ENCODE peak calls at places on chromosomes 13 and 19, in eight cellular contexts. A, H, U, Q, N, O, R and Y are unnamed samples.
A peak's percentile ranks its signal among the peaks of the same experiment; 100 is the strongest.

GRCh38 chr19:42069619-42070293 is at the start of gene GRIK5:
- DNase-seq in A (no peak), H (no peak), U (no peak), Q (no peak), N (no peak), O (no peak), R (no peak), Y (no peak)

GRCh38 chr13:36105726-36106125 is 25.5 kb downstream of the DCLK1 start:
- DNase-seq in A (no peak), H (no peak), U (no peak), Q (no peak), N (no peak), O (no peak), R (no peak), Y (no peak)

GRCh38 chr19:38559428-38560401 is 58.0 kb downstream of the MAP4K1 start:
- DNase-seq in A (no peak), H (no peak), U (no peak), Q (peak; percentile 49), N (no peak), O (no peak), R (no peak), Y (no peak)

GRCh38 chr19:53707278-53707677 is 75.5 kb downstream of the DPRX start:
- DNase-seq in A (no peak), H (no peak), U (no peak), Q (no peak), N (no peak), O (no peak), R (no peak), Y (no peak)

GRCh38 chr19:6761053-6761676 is 6.1 kb downstream of the SH2D3A start:
- DNase-seq in A (no peak), H (no peak), U (no peak), Q (no peak), N (peak; percentile 46), O (no peak), R (no peak), Y (no peak)

GRCh38 chr19:56566904-56567273 is 379 bp upstream of the ZNF470 start:
- DNase-seq in A (peak; percentile 22), H (peak; percentile 44), U (peak; percentile 4), Q (peak; percentile 4), N (peak; percentile 66), O (peak; percentile 43), R (no peak), Y (peak; percentile 67)

GRCh38 chr13:36163303-36163702 is 32.1 kb upstream of the DCLK1 start:
- DNase-seq in A (no peak), H (peak; percentile 17), U (no peak), Q (peak; percentile 3), N (no peak), O (no peak), R (no peak), Y (no peak)

GRCh38 chr13:24127116-24127631 is 33.3 kb upstream of the SPATA13 start:
- DNase-seq in A (no peak), H (no peak), U (no peak), Q (no peak), N (peak; percentile 16), O (no peak), R (no peak), Y (peak; percentile 82)

GRCh38 chr19:33156354-33156753 is 24.4 kb downstream of the WDR88 start:
- DNase-seq in A (no peak), H (peak; percentile 81), U (no peak), Q (no peak), N (no peak), O (peak; percentile 33), R (no peak), Y (no peak)

GRCh38 chr13:38662362-38662761 is 24.5 kb upstream of the FREM2 start:
- DNase-seq in A (no peak), H (peak; percentile 88), U (no peak), Q (no peak), N (no peak), O (peak; percentile 66), R (no peak), Y (no peak)

GRCh38 chr13:91601807-91602206 is 203.4 kb downstream of the GPC5 start:
- DNase-seq in A (no peak), H (no peak), U (no peak), Q (no peak), N (no peak), O (no peak), R (no peak), Y (no peak)

GRCh38 chr13:66644855-66645460 is 585.2 kb downstream of the PCDH9 start:
- DNase-seq in A (no peak), H (no peak), U (no peak), Q (no peak), N (no peak), O (no peak), R (no peak), Y (no peak)

GRCh38 chr13:100980171-100980570 is 305.6 kb upstream of the TMTC4 start:
- DNase-seq in A (no peak), H (no peak), U (no peak), Q (no peak), N (no peak), O (peak; percentile 4), R (no peak), Y (no peak)

GRCh38 chr19:35332817-35333216 is 3.8 kb downstream of the CD22 start:
- DNase-seq in A (no peak), H (no peak), U (no peak), Q (no peak), N (no peak), O (no peak), R (peak; percentile 27), Y (no peak)

DNA sequence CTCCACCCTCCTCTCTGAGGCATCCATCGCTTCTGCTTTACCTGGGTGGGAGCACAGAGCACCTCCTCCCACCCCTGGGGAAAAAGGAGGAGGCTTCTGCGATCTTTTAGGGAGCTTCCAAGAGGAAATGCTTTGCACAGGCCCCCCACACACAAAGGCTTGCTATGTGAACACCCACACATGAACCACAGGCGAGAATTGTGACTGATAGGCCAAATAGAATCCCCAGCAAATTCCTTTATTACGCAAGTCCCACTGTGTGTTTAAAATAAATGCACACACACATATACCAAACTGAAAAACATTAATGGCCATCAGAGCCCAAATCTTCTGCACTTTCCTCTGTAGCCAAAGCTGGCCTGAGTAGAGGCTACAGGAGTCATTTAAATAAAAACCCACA is 50.6 kb downstream of the HSPH1 start:
- DNase-seq in A (no peak), H (peak; percentile 52), U (no peak), Q (no peak), N (no peak), O (peak; percentile 7), R (no peak), Y (no peak)
- H3K4me3 ChIP-seq in A (no peak overlapping the region), H (no peak overlapping the region), U (no peak overlapping the region), Q (no peak overlapping the region), N (no peak overlapping the region), O (no peak overlapping the region), R (no peak overlapping the region), Y (no peak overlapping the region)

DNA sequence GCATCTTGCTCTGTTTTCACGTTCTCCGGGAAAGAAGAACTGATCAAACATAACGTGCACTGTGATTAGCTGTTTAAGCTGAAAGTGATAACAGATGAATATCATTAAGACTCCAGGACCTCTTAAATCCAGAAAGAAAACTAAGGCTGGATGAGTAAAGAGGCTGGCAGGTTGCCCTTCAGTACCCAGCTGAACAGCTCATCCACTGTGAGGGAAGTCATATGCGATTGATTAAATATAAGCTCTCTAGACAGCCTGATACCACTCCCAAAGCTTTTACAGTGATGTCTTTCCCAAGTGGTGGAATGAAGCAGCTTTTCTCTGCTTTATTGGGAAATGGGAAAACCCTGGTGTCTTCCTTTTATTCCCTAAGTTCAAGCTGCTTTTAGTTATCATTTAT is 116.9 kb downstream of the EFNB2 start:
- DNase-seq in A (no peak), H (peak; percentile 15), U (no peak), Q (no peak), N (no peak), O (peak; percentile 25), R (no peak), Y (no peak)
- H3K4me3 ChIP-seq in A (no peak overlapping the region), H (no peak overlapping the region), U (no peak overlapping the region), Q (no peak overlapping the region), N (no peak overlapping the region), O (no peak overlapping the region), R (no peak overlapping the region), Y (no peak overlapping the region)

DNA sequence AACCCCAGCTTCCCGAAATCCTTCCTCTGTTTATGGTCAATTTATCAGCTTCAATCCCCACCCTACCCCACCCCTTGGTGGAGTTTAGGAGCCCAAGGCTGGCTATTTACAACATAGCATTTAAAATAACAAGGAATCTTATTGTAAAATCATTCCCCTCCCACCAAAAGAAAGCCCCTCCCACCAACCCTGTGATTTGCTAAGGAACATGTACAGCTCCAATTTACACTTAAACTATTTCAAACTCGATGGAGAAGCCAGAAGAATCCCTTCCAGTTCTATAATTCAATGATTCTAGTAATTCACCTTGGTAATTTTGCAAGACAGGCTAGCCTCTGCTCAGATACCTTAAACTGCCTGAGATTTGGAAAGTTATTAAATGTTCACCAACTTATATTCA is 3.0 kb downstream of the LATS2 start:
- DNase-seq in A (no peak), H (peak; percentile 62), U (no peak), Q (no peak), N (no peak), O (no peak), R (no peak), Y (peak; percentile 37)
- H3K4me3 ChIP-seq in A (no peak overlapping the region), H (no peak overlapping the region), U (no peak overlapping the region), Q (no peak overlapping the region), N (no peak overlapping the region), O (no peak overlapping the region), R (no peak overlapping the region), Y (no peak overlapping the region)

GRCh38 chr19:30227071-30227621 is 145.0 kb upstream of the ZNF536 start:
- DNase-seq in A (no peak), H (no peak), U (no peak), Q (no peak), N (no peak), O (no peak), R (no peak), Y (no peak)

GRCh38 chr19:30226464-30227070 is 145.6 kb upstream of the ZNF536 start:
- DNase-seq in A (no peak), H (no peak), U (no peak), Q (no peak), N (no peak), O (no peak), R (no peak), Y (no peak)

GRCh38 chr19:30223866-30224688 is 148.1 kb upstream of the ZNF536 start:
- DNase-seq in A (no peak), H (no peak), U (no peak), Q (no peak), N (no peak), O (no peak), R (no peak), Y (no peak)

GRCh38 chr19:30224689-30225606 is 147.2 kb upstream of the ZNF536 start:
- DNase-seq in A (no peak), H (no peak), U (no peak), Q (no peak), N (peak; percentile 26), O (no peak), R (no peak), Y (no peak)

DNA sequence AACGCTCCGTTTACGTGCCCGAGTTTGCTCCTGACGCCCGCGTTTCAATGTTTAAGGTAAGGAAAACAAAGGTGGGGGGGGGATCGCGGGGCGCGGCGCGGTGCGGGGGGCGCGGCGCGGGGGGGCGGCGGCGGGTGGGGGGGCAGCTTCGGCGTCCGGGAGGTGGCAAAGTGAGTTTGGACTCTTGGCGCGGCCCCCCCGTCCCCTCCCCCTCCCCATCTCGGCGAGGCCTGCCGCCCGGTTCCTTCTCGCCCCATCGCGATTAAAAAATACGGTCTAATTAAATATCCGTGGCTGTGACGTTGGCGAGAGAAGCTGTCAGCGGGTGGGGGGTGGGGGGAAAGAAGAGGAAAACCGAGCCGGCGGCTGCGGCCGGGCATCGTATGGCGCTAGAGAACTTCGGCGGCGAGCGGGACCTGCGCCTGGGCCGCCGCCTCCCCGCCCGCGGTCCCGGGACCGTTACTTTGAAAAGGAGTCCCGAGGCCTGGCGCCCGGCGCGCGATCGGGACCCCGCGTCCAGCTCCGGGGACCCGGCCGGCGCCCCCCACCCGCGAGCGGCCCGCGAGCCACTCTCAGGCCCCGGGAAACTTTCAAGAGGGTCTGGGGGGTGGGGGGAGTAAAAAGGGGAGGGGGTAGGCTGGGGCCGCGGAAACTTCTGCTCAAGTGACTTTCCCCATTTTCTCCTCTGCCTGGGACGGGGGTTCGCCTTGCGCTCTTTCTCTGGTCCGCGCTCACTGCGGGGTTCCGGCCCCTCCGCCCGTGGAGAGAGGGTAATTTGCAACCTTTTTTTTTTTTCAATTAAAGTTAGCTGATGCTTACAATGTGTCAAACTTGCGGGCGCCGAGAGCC is 146.3 kb upstream of the ZNF536 start:
- DNase-seq in A (no peak), H (no peak), U (no peak), Q (no peak), N (no peak), O (no peak), R (no peak), Y (no peak)
- H3K4me3 ChIP-seq in A (peak overlapping the region; percentile 45), H (no peak overlapping the region), U (peak overlapping the region; percentile 79), Q (no peak overlapping the region), N (peak overlapping the region; percentile 71), O (peak overlapping the region; percentile 27), R (no peak overlapping the region), Y (peak overlapping the region; percentile 19)